ENCODE peak calls at places on chromosomes 12 and 14, in eight cellular contexts. G, X, N, S, T, J, Q and D are unnamed samples.

GRCh38 chr12:99476956-99477355 is 170.6 kb upstream of the GARIN6 start:
- DNase-seq in G (no peak), X (no peak), N (peak; percentile 38), S (no peak), T (no peak), J (no peak), Q (no peak), D (no peak)

GRCh38 chr12:25276199-25276937 is 25.6 kb upstream of the KRAS start:
- DNase-seq in G (peak; percentile 65), X (no peak), N (peak; percentile 60), S (no peak), T (peak; percentile 68), J (no peak), Q (peak; percentile 79), D (no peak)

GRCh38 chr14:33704486-33704885 is 246.4 kb downstream of the EGLN3 start:
- DNase-seq in G (no peak), X (no peak), N (peak; percentile 57), S (no peak), T (no peak), J (no peak), Q (no peak), D (no peak)

GRCh38 chr12:78929075-78929418 is 64.5 kb downstream of the SYT1 start:
- DNase-seq in G (no peak), X (no peak), N (no peak), S (no peak), T (no peak), J (no peak), Q (no peak), D (no peak)

GRCh38 chr14:59869381-59870255 is 958 bp downstream of the RTN1 start:
- DNase-seq in G (no peak), X (no peak), N (no peak), S (peak; percentile 37), T (peak; percentile 2), J (peak; percentile 19), Q (no peak), D (no peak)

GRCh38 chr12:26150737-26151450 is 26.1 kb upstream of the BHLHE41 start:
- DNase-seq in G (no peak), X (no peak), N (no peak), S (no peak), T (no peak), J (no peak), Q (no peak), D (no peak)

GRCh38 chr12:59403259-59403932 is 192.4 kb upstream of the SLC16A7 start:
- DNase-seq in G (no peak), X (no peak), N (peak; percentile 72), S (no peak), T (peak; percentile 50), J (no peak), Q (peak; percentile 45), D (peak; percentile 10)

GRCh38 chr12:108430926-108431325 is 84.2 kb upstream of the FICD start:
- DNase-seq in G (no peak), X (no peak), N (no peak), S (no peak), T (no peak), J (no peak), Q (no peak), D (no peak)

GRCh38 chr14:50822501-50823042 is 8.4 kb downstream of the NIN start:
- DNase-seq in G (no peak), X (peak; percentile 40), N (no peak), S (no peak), T (no peak), J (no peak), Q (no peak), D (no peak)